ENCODE peak calls at places on chromosomes 13 and 19, in nine cellular contexts. L is RWPE1; K is stimulated activated CD4-positive, alpha-beta T cell treated with anti-CD3 and anti-CD28 coated beads, Interleukin-1b, Interleukin-23, amount 100 ng/mL, for 1 hour; G is CD4-positive, CD25-positive, alpha-beta regulatory T cell; D is hepatic stellate cell; W is activated CD8-positive, alpha-beta T cell treated with anti-CD3 and anti-CD28 coated beads for 36 hours; F is activated T-cell treated with anti-CD3 and anti-CD28 coated beads for 1 hour; T is COR-L47; H is stimulated activated CD8-positive, alpha-beta memory T cell treated with anti-CD3 and anti-CD28 coated beads, Interleukin-12 subunit alpha, Interleukin-12 subunit beta, amount 100 ng/mL, for 1 hour. V is an unnamed sample.

GRCh38 chr13:20191902-20192469 is 752 bp downstream of the GJB2 start:
- DNase-seq in F (no peak), W (peak), D (peak), G (no peak), K (no peak), T (peak), H (no peak), L (no peak), V (no peak)

GRCh38 chr19:48877900-48878218 is 5.6 kb downstream of the PPP1R15A start:
- DNase-seq in W (no peak), D (no peak), G (no peak), H (no peak), L (no peak), F (no peak), T (no peak), K (no peak), V (no peak)

GRCh38 chr19:33906578-33907335 is 110.1 kb downstream of the KCTD15 start:
- DNase-seq in D (no peak), F (no peak), G (no peak), H (no peak), L (peak), K (no peak), W (no peak), T (no peak), V (no peak)

GRCh38 chr13:35894636-35895035 is 236.5 kb downstream of the DCLK1 start:
- DNase-seq in W (no peak), H (no peak), F (no peak), G (no peak), T (no peak), K (no peak), L (no peak), D (no peak), V (no peak)

GRCh38 chr19:46351241-46352041 is 4.6 kb downstream of the PPP5C start:
- DNase-seq in D (peak), T (no peak), K (no peak), G (no peak), L (peak), F (no peak), H (no peak), W (peak), V (no peak)

GRCh38 chr19:21568816-21569496 is 63.6 kb downstream of the ZNF429 start:
- DNase-seq in T (peak), L (no peak), H (peak), K (peak), G (peak), F (peak), D (no peak), W (peak), V (peak)

GRCh38 chr13:50124536-50125305 is 109.5 kb downstream of the KCNRG start:
- DNase-seq in W (no peak), D (peak), K (peak), F (peak), G (peak), L (peak), H (no peak), T (no peak), V (no peak)

GRCh38 chr19:41456342-41456918 is 13.5 kb downstream of the ERICH4 start:
- DNase-seq in L (no peak), F (no peak), G (no peak), H (no peak), D (no peak), T (no peak), W (no peak), K (no peak), V (no peak)

GRCh38 chr19:13460045-13460444 is 46.2 kb downstream of the CACNA1A start:
- DNase-seq in L (no peak), D (no peak), F (no peak), H (no peak), K (no peak), T (no peak), W (no peak), G (no peak), V (no peak)

GRCh38 chr13:42561752-42562467 is 12.0 kb upstream of the TNFSF11 start:
- DNase-seq in W (peak), G (no peak), F (no peak), H (no peak), T (no peak), L (no peak), K (no peak), D (no peak), V (no peak)

GRCh38 chr13:89832827-89833226 is 1514.7 kb upstream of the MIR17HG start:
- DNase-seq in F (no peak), H (no peak), K (no peak), T (no peak), D (no peak), G (no peak), W (no peak), L (no peak), V (no peak)

GRCh38 chr19:19655051-19655594 is 8.4 kb downstream of the ATP13A1 start:
- DNase-seq in H (no peak), L (no peak), F (no peak), G (no peak), D (peak), K (no peak), T (no peak), W (no peak), V (no peak)

GRCh38 chr19:1068111-1069001 is 1.4 kb downstream of the ARHGAP45 start:
- DNase-seq in L (no peak), K (no peak), G (peak), W (peak), H (peak), T (no peak), F (peak), D (no peak), V (no peak)

GRCh38 chr19:16446108-16447014 is 25.4 kb downstream of the EPS15L1 start:
- DNase-seq in H (no peak), G (no peak), L (no peak), W (no peak), D (no peak), K (no peak), F (no peak), T (no peak), V (no peak)

GRCh38 chr19:5397804-5398692 is 57.2 kb upstream of the ZNRF4 start:
- DNase-seq in L (peak), W (peak), T (no peak), F (no peak), H (no peak), G (no peak), K (no peak), D (peak), V (no peak)

GRCh38 chr13:35838356-35838755 is 292.8 kb downstream of the DCLK1 start:
- DNase-seq in W (no peak), T (no peak), F (no peak), D (peak), G (no peak), H (no peak), L (peak), K (no peak), V (no peak)

GRCh38 chr13:112486386-112487126 is 101.4 kb downstream of the TUBGCP3 start:
- DNase-seq in G (no peak), F (no peak), W (no peak), L (no peak), T (no peak), D (no peak), K (no peak), H (no peak), V (no peak)

GRCh38 chr19:16326401-16327130 is 1.9 kb downstream of the KLF2 start:
- DNase-seq in H (no peak), F (peak), T (no peak), K (no peak), W (no peak), L (no peak), D (no peak), G (peak), V (no peak)

V was measured in LNCaP clone FGC.